ENCODE peak calls at places on chromosomes 7 and 10, in four cellular contexts. One of them, this sample, is unnamed. For H3K36me3 and H3K4me1, the result is how much of the 10 kb centered on the place peaks cover.

GRCh38 chr10:97766996-97767924 is 4.5 kb downstream of the SFRP5 start:
- DNase-seq in cardiac muscle cell: no peak
- DNase-seq in heart left ventricle: peak
- DNase-seq in testis: no peak
- DNase-seq in this sample: no peak

GRCh38 chr10:131249957-131250347 is 61.6 kb downstream of the TCERG1L start:
- DNase-seq in heart left ventricle: no peak
- DNase-seq in cardiac muscle cell: peak
- DNase-seq in testis: no peak
- DNase-seq in this sample: no peak

GRCh38 chr10:29949411-29950011 is 109.9 kb downstream of the JCAD start:
- DNase-seq in cardiac muscle cell: no peak
- DNase-seq in testis: no peak
- DNase-seq in heart left ventricle: no peak
- DNase-seq in this sample: no peak

GRCh38 chr7:13524076-13524475 is 465.4 kb downstream of the ETV1 start:
- DNase-seq in testis: no peak
- DNase-seq in heart left ventricle: no peak
- DNase-seq in cardiac muscle cell: no peak
- DNase-seq in this sample: no peak

GRCh38 chr7:28536259-28536658 is 123.9 kb downstream of the CREB5 start:
- DNase-seq in testis: peak
- DNase-seq in cardiac muscle cell: peak
- DNase-seq in heart left ventricle: no peak
- DNase-seq in this sample: no peak

GRCh38 chr7:81161459-81162075 is 242.7 kb upstream of the SEMA3C start:
- DNase-seq in testis: no peak
- DNase-seq in heart left ventricle: no peak
- DNase-seq in cardiac muscle cell: no peak
- DNase-seq in this sample: no peak

GRCh38 chr10:71089162-71089561 is 123.2 kb upstream of the UNC5B start:
- DNase-seq in cardiac muscle cell: no peak
- DNase-seq in testis: no peak
- DNase-seq in heart left ventricle: no peak
- DNase-seq in this sample: no peak

GRCh38 chr7:22791204-22792158 is 31.2 kb downstream of the TOMM7 start:
- DNase-seq in heart left ventricle: no peak
- DNase-seq in cardiac muscle cell: no peak
- DNase-seq in testis: no peak
- DNase-seq in this sample: no peak

GRCh38 chr10:123156091-123156490 is 1.9 kb downstream of the BUB3 start:
- DNase-seq in heart left ventricle: no peak
- DNase-seq in cardiac muscle cell: no peak
- DNase-seq in testis: no peak
- DNase-seq in this sample: no peak
- H3K36me3 ChIP-seq in heart left ventricle: under half
- H3K36me3 ChIP-seq in cardiac muscle cell: under half
- H3K36me3 ChIP-seq in testis: under half
- H3K36me3 ChIP-seq in this sample: half or more

DNA sequence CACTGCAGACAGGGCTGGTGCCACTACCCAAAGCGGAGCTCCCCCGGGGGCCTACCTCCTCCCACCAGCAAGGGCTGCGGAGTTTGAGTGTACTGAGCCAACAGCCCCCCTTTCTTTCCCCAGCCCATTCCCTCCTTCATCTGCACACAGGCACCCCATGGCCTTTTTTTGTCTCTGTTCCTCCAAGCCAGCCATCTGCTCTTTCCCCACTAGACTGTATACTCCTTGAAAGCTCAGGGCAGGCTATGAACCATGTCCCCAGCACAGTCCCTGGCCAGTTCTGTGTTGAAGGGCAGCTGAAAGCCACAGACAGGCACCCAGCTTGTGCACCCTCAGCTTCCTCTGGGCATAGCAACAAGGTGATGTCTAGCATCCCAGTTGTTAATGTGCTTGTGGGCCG is 99.5 kb downstream of the ZMIZ1 start:
- DNase-seq in testis: no peak
- DNase-seq in heart left ventricle: no peak
- DNase-seq in cardiac muscle cell: no peak
- DNase-seq in this sample: no peak
- H3K4me1 ChIP-seq in testis: under half
- H3K4me1 ChIP-seq in heart left ventricle: half or more
- H3K4me1 ChIP-seq in cardiac muscle cell: under half
- H3K4me1 ChIP-seq in this sample: under half

GRCh38 chr10:79267449-79267848 is 79.8 kb upstream of the PPIF start:
- DNase-seq in testis: no peak
- DNase-seq in heart left ventricle: no peak
- DNase-seq in cardiac muscle cell: no peak
- DNase-seq in this sample: no peak

GRCh38 chr10:79264942-79265341 is 82.3 kb upstream of the PPIF start:
- DNase-seq in heart left ventricle: no peak
- DNase-seq in cardiac muscle cell: no peak
- DNase-seq in testis: no peak
- DNase-seq in this sample: no peak

GRCh38 chr10:79268100-79268670 is 79.1 kb upstream of the PPIF start:
- DNase-seq in testis: no peak
- DNase-seq in cardiac muscle cell: no peak
- DNase-seq in heart left ventricle: no peak
- DNase-seq in this sample: no peak

GRCh38 chr10:79266092-79266491 is 81.2 kb upstream of the PPIF start:
- DNase-seq in heart left ventricle: no peak
- DNase-seq in testis: no peak
- DNase-seq in cardiac muscle cell: no peak
- DNase-seq in this sample: no peak

DNA sequence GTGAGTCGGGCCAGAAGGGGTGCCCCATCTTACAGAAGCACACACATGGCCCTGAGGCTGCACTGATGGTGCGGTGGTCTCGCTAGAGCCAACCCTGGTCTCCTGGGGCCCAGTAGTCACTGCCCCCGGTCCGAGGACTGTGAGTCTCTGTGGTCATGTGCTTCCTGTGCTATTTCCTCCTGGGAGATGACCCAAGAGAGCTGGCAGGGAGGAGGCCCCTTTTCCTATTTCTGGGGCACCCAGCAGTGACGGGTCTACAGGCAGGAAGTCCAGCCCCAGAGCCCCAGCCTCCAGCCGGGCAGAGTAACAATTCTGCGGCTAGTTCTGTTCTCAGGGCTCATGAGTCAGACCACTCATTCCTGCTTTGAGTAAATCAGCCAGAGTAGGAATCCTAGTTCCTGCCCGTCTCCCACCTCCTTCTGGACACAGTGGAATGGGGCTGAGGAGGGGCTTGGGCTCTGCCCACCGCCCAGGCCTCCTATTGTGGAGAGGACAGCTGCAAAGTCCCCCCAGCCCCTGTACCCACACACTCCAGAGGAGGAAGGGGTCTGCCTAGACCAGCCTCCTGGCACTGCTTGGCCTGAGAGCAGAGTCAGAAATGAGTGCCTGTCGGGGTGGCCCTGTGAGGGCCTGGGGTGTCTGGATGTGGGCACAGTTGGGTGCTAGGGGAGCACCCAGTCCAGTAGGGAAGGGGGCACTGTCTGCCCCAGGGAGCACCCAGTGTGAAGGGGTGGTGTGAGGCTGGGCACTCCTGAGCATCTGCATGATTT is 80.5 kb upstream of the PPIF start:
- DNase-seq in testis: peak
- DNase-seq in cardiac muscle cell: no peak
- DNase-seq in heart left ventricle: peak
- DNase-seq in this sample: no peak
- H3K4me3 ChIP-seq in testis: no peak
- H3K4me3 ChIP-seq in cardiac muscle cell: no peak
- H3K4me3 ChIP-seq in heart left ventricle: no peak
- H3K4me3 ChIP-seq in this sample: no peak

GRCh38 chr7:130888017-130888371 is 154.0 kb upstream of the KLF14 start:
- DNase-seq in heart left ventricle: no peak
- DNase-seq in cardiac muscle cell: no peak
- DNase-seq in testis: no peak
- DNase-seq in this sample: no peak
- H3K36me3 ChIP-seq in heart left ventricle: under half
- H3K36me3 ChIP-seq in cardiac muscle cell: under half
- H3K36me3 ChIP-seq in testis: under half
- H3K36me3 ChIP-seq in this sample: under half

GRCh38 chr7:36942558-36943354 is 218.5 kb upstream of the AOAH start:
- DNase-seq in cardiac muscle cell: no peak
- DNase-seq in testis: no peak
- DNase-seq in heart left ventricle: no peak
- DNase-seq in this sample: no peak

GRCh38 chr7:36939816-36940215 is 215.5 kb upstream of the AOAH start:
- DNase-seq in heart left ventricle: no peak
- DNase-seq in testis: no peak
- DNase-seq in cardiac muscle cell: no peak
- DNase-seq in this sample: no peak

GRCh38 chr7:36941359-36941758 is 217.1 kb upstream of the AOAH start:
- DNase-seq in testis: no peak
- DNase-seq in heart left ventricle: no peak
- DNase-seq in cardiac muscle cell: no peak
- DNase-seq in this sample: no peak

GRCh38 chr7:36942062-36942461 is 217.8 kb upstream of the AOAH start:
- DNase-seq in cardiac muscle cell: no peak
- DNase-seq in testis: no peak
- DNase-seq in heart left ventricle: no peak
- DNase-seq in this sample: no peak

DNA sequence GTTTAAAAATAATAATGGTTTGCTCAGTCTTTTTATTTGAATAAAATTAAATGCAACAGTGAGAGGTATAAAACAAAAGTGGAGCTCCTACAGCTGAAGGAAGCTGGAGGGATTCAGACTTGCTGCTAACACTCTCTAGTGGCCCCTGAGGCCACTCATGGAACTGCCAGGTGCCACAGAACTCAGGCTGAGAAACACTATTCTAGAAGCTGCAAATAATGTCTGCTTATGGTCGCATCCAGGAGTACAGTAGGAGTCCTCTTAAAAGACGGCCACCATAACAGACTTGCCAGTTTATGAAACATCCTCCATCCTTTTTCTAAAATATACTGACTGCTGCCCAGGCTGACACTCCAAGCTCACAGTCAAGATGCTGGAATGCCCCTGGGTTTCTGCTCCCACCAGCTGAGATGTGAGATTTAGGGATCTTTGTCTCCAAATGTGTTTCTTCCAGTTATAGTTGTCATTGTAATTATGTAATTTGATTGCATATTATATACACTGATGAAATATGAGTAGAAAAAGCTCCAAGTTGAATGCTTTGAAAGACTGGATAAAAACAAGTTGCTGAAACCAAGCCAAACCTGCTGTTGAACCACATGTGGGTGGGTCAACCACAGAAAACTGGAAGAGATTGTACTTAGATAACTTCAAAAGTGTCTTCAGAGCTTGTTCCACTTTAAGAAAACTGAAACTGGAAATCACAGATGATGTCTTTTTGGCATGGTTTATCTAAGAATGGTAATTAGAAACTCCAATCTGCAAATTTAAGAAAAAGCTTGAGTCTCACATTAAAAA is 213.7 kb upstream of the AOAH start:
- DNase-seq in cardiac muscle cell: no peak
- DNase-seq in testis: no peak
- DNase-seq in heart left ventricle: no peak
- DNase-seq in this sample: no peak
- H3K4me1 ChIP-seq in cardiac muscle cell: under half
- H3K4me1 ChIP-seq in testis: under half
- H3K4me1 ChIP-seq in heart left ventricle: under half
- H3K4me1 ChIP-seq in this sample: under half

DNA sequence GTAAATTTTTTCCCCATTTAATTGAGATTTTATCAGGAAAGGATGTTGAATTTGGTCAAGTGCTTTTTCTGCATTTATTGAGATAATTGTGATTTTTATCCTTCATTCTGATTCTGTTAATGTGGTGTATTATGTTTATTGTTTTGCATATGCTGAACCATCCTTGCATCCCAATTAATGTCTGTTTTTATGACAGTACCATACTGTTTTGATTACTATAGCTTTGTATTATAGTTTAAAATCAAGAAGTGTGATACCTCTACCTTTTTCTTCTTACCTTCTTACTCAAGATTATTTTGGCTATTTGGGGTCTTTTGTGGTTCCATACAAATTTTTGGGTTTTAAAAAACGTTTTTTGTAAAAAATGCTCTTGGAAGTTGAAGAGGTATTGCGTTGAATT is 357.2 kb downstream of the REEP3 start:
- DNase-seq in testis: no peak
- DNase-seq in cardiac muscle cell: no peak
- DNase-seq in heart left ventricle: no peak
- DNase-seq in this sample: no peak
- H3K4me3 ChIP-seq in testis: no peak
- H3K4me3 ChIP-seq in cardiac muscle cell: no peak
- H3K4me3 ChIP-seq in heart left ventricle: no peak
- H3K4me3 ChIP-seq in this sample: no peak